ENCODE peak calls at places on chromosomes 12 and 14, in seven cellular contexts. X is GM06990, Q is mesothelial cell of epicardium, J is uterus, W is GM12878, G is DND-41, E is neural progenitor cell. C is an unnamed sample.

GRCh38 chr12:113130457-113131135 is 5.0 kb downstream of the RASAL1 start:
- DNase-seq in J (no peak), E (peak), Q (no peak), G (no peak), X (no peak), W (no peak), C (no peak)

GRCh38 chr12:41683513-41683912 is 461.2 kb downstream of the GXYLT1 start:
- DNase-seq in G (no peak), J (no peak), E (no peak), X (no peak), W (no peak), Q (no peak), C (no peak)

GRCh38 chr14:74585406-74586335 is 26.4 kb downstream of the LTBP2 start:
- DNase-seq in W (no peak), G (no peak), Q (no peak), J (no peak), E (no peak), X (no peak), C (no peak)

GRCh38 chr12:104399750-104400612 is 56.8 kb upstream of the CHST11 start:
- DNase-seq in E (no peak), J (no peak), X (no peak), Q (no peak), W (no peak), G (peak), C (no peak)

GRCh38 chr14:49769171-49769570 is 1.2 kb downstream of the KLHDC2 start:
- DNase-seq in W (no peak), G (no peak), X (no peak), E (peak), J (no peak), Q (no peak), C (no peak)

GRCh38 chr14:103743691-103744090 is 28.1 kb downstream of the ZFYVE21 start:
- DNase-seq in E (no peak), G (no peak), J (no peak), X (no peak), W (no peak), Q (no peak), C (no peak)

GRCh38 chr12:120766569-120766965 is 40.9 kb downstream of the ACADS start:
- DNase-seq in G (no peak), W (no peak), J (no peak), Q (no peak), X (no peak), E (no peak), C (no peak)

GRCh38 chr12:112514926-112515642 is 96.3 kb downstream of the PTPN11 start:
- DNase-seq in W (no peak), X (no peak), G (no peak), Q (no peak), J (no peak), E (no peak), C (no peak)

GRCh38 chr14:51821822-51822221 is 38.6 kb upstream of the GNG2 start:
- DNase-seq in E (no peak), X (no peak), J (no peak), W (no peak), G (no peak), Q (no peak), C (no peak)

GRCh38 chr14:62445570-62445969 is 599.7 kb downstream of the KCNH5 start:
- DNase-seq in G (no peak), E (peak), Q (no peak), X (no peak), W (no peak), J (no peak), C (no peak)

GRCh38 chr14:53879747-53880146 is 76.9 kb downstream of the BMP4 start:
- DNase-seq in X (no peak), G (no peak), E (no peak), W (no peak), J (no peak), Q (no peak), C (no peak)

GRCh38 chr12:95633049-95633545 is 81.8 kb upstream of the USP44 start:
- DNase-seq in E (no peak), X (no peak), Q (no peak), J (peak), G (no peak), W (no peak), C (no peak)

GRCh38 chr12:20367731-20368652 is at the start of gene PDE3A:
- DNase-seq in W (no peak), G (no peak), Q (peak), X (peak), E (peak), J (peak), C (peak)

GRCh38 chr12:92034858-92035401 is 110.7 kb downstream of the BTG1 start:
- DNase-seq in E (no peak), Q (peak), X (peak), W (peak), J (peak), G (peak), C (no peak)

GRCh38 chr12:45214739-45215418 is 1.0 kb upstream of the ANO6 start:
- DNase-seq in W (no peak), G (peak), X (no peak), Q (no peak), E (no peak), J (peak), C (no peak)

GRCh38 chr14:37870947-37871346 is 275.5 kb downstream of the TTC6 start:
- DNase-seq in W (no peak), X (no peak), J (no peak), E (peak), Q (no peak), G (no peak), C (no peak)

GRCh38 chr12:49059385-49060232 is 985 bp downstream of the KMT2D start:
- DNase-seq in G (peak), X (peak), J (no peak), E (peak), W (no peak), Q (no peak), C (no peak)

GRCh38 chr14:77547512-77547911 is 48.9 kb upstream of the ISM2 start:
- DNase-seq in X (no peak), G (no peak), Q (no peak), J (no peak), W (no peak), E (no peak), C (no peak)
- TF ChIP-seq CTCF in X (peak), G (peak), Q (no peak), J (no peak), W (peak), E (peak), C (peak)

DNA sequence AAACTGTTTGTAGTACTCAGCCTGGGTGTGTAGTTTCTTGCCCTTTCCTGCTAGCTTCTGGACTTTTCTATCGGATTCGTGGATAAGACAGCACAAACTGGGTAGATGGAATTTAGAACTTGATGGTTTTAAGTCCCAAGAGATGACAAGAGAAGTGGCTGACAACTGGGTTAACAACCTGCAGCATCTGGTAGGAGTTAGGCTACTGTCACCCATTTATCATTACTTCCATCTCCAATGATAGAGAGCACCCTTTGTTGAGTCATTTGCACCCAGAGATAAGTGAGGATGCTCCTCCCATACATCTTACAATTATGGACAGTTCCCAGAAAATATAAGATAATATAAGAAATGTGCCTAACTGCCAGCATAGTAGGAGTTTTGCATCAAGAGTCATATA is 50.2 kb upstream of the FLRT2 start:
- DNase-seq in W (no peak), G (no peak), J (no peak), E (no peak), Q (no peak), X (no peak), C (no peak)
- TF ChIP-seq CTCF in W (no peak), G (no peak), J (no peak), E (no peak), Q (no peak), X (no peak), C (no peak)

GRCh38 chr12:52369809-52370208 is 2.5 kb upstream of the KRT85 start:
- DNase-seq in Q (no peak), J (no peak), W (no peak), X (no peak), G (no peak), E (no peak), C (no peak)

GRCh38 chr12:52369220-52369619 is 1.9 kb upstream of the KRT85 start:
- DNase-seq in G (no peak), X (no peak), J (no peak), W (no peak), E (no peak), Q (no peak), C (no peak)

GRCh38 chr12:52370906-52371608 is 3.8 kb upstream of the KRT85 start:
- DNase-seq in W (no peak), Q (no peak), G (no peak), E (peak), X (no peak), J (peak), C (no peak)

GRCh38 chr12:52372216-52373154 is 5.2 kb upstream of the KRT85 start:
- DNase-seq in W (no peak), J (peak), E (peak), G (peak), Q (no peak), X (no peak), C (peak)

GRCh38 chr12:52371716-52372115 is 4.4 kb upstream of the KRT85 start:
- DNase-seq in Q (no peak), X (no peak), J (no peak), G (no peak), W (no peak), E (no peak), C (no peak)
- TF ChIP-seq CTCF in Q (no peak), X (no peak), J (no peak), G (no peak), W (no peak), E (no peak), C (no peak)

GRCh38 chr12:61011767-61012423 is 1248.3 kb upstream of the USP15 start:
- DNase-seq in X (no peak), Q (no peak), E (no peak), J (no peak), G (no peak), W (no peak), C (no peak)
- TF ChIP-seq CTCF in X (no peak), Q (no peak), E (no peak), J (no peak), G (no peak), W (no peak), C (no peak)

DNA sequence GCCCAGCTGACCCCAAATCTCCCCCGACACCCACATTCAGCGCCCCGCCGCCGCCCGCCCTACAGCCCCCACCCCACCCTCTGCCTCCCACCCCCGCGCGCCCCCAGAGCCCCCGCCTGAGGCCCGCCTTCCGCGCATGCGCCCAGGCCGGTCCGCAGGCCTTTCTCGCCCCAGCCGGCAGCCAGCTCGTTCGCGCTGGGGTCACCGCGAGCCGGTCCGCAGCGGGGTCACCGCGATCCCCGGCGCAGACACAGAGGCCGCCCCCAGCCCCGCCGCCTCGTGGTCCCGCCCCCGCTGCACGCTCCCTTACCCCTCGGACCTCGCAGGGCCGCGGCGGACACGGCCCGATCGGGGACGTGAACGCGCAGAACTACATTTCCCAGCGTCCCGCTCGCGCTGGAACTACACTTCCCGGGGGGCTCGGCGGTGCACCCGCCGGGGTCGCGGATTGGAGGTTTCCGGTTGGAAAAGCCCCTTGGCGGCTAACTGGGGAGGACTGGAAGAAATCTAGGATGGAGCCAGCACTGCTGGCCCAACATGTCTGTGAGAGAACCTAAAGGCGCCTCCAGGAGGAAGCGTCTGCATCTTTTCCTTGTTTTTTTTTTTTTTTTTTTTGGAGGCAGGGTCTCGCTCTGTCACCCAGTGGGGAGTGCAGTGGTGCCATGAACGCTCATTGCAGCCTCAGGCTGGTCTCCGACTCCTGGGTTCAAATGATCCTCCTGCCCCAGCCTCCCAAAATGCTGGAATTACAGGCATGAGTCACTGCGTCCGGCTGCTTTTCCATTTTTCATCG is at the start of gene ZNF605:
- DNase-seq in J (peak), Q (peak), G (peak), E (peak), W (peak), X (peak), C (peak)
- TF ChIP-seq CTCF in J (no peak), Q (no peak), G (no peak), E (peak), W (no peak), X (no peak), C (peak)

DNA sequence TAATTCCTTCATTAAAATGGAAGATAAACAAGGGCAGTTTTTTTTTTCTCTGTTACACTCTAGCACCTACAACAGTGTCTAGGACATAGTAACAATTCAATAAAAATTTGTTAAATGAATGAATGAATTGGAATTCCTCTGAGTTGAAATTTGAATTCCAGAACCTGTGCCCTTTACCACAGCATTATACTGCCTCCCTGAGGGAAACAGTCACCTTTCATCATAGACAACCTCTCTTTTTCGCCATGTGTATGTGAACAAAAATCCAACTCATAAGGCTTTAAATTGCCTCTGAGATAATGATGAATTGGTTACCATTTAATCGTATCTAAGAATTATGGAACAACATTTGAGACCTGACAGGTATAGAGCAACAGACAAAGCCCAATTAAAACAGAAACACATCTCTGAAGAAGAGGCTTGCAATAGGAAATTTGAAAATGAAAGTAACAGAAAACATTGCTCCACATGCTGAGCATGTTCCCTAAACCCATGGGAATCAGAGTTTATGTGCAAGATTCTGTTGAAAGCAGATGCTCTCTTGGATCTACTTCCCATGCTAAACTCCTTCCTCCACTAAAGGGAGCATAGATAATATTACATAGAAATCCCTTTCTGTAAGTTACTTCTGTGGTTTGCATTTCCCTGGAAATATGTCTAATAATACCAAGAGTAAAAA is 657.8 kb downstream of the GALC start:
- DNase-seq in X (no peak), J (no peak), E (no peak), G (no peak), Q (no peak), W (no peak), C (no peak)
- TF ChIP-seq CTCF in X (no peak), J (no peak), E (peak), G (no peak), Q (no peak), W (no peak), C (no peak)

C was measured in neural crest cell.